ENCODE peak calls at places on chromosomes 11 and 22, in seven cellular contexts. R, I, A, U, N, G and C are unnamed samples.

GRCh38 chr11:2481253-2481652 is 36.4 kb downstream of the KCNQ1 start:
- DNase-seq in N (no peak), U (no peak), A (peak), I (no peak), G (no peak), R (no peak), C (no peak)

GRCh38 chr11:93844568-93844967 is 5.8 kb downstream of the VSTM5 start:
- DNase-seq in U (no peak), A (peak), N (no peak), G (no peak), I (no peak), R (no peak), C (no peak)

GRCh38 chr11:116376547-116376946 is 396.2 kb downstream of the BUD13 start:
- DNase-seq in U (no peak), I (no peak), G (no peak), A (no peak), N (no peak), R (no peak), C (no peak)

GRCh38 chr11:74686792-74687191 is 44.4 kb downstream of the CHRDL2 start:
- DNase-seq in U (no peak), R (no peak), A (no peak), I (no peak), G (no peak), N (no peak), C (no peak)

GRCh38 chr11:81644239-81644840 is 1089.3 kb downstream of the FAM181B start:
- DNase-seq in N (peak), I (no peak), R (peak), A (peak), G (no peak), U (peak), C (no peak)

GRCh38 chr11:61963282-61964057 is 4.0 kb downstream of the FTH1 start:
- DNase-seq in N (peak), U (no peak), A (no peak), I (peak), G (no peak), R (no peak), C (no peak)

GRCh38 chr11:132715041-132715440 is 817.3 kb downstream of the OPCML start:
- DNase-seq in G (no peak), N (no peak), I (no peak), R (no peak), U (no peak), A (no peak), C (no peak)

GRCh38 chr11:49377978-49378377 is 169.6 kb upstream of the FOLH1 start:
- DNase-seq in G (no peak), U (no peak), I (no peak), A (no peak), R (no peak), N (no peak), C (no peak)

GRCh38 chr22:46737105-46737975 is 712 bp downstream of the CERK start:
- DNase-seq in N (no peak), A (no peak), I (no peak), G (peak), U (peak), R (peak), C (peak)

GRCh38 chr22:46004105-46004866 is 27.3 kb upstream of the WNT7B start:
- DNase-seq in N (no peak), I (peak), G (no peak), R (no peak), U (no peak), A (no peak), C (peak)

GRCh38 chr11:67287355-67288197 is 1.5 kb upstream of the ANKRD13D start:
- DNase-seq in N (no peak), R (no peak), U (no peak), G (no peak), A (no peak), I (peak), C (no peak)

GRCh38 chr22:43262990-43263644 is 76.2 kb upstream of the TTLL12 start:
- DNase-seq in R (peak), I (no peak), U (no peak), A (no peak), G (peak), N (no peak), C (peak)

GRCh38 chr11:124740277-124740882 is 638 bp downstream of the NRGN start:
- DNase-seq in N (no peak), G (no peak), A (no peak), U (no peak), R (no peak), I (peak), C (peak)

GRCh38 chr11:2778630-2779498 is 79.1 kb upstream of the KCNQ1OT1 start:
- DNase-seq in G (peak), N (no peak), U (peak), R (no peak), A (no peak), I (peak), C (peak)

GRCh38 chr11:117052196-117053149 is 45.8 kb downstream of the SIK3 start:
- DNase-seq in I (no peak), A (no peak), N (no peak), R (no peak), G (no peak), U (no peak), C (no peak)

GRCh38 chr22:43847376-43848289 is 14.7 kb downstream of the SULT4A1 start:
- DNase-seq in N (no peak), G (no peak), R (no peak), U (no peak), I (no peak), A (no peak), C (no peak)

GRCh38 chr22:46967445-46968358 is 205.3 kb downstream of the TBC1D22A start:
- DNase-seq in G (no peak), R (no peak), I (no peak), A (no peak), U (no peak), N (no peak), C (no peak)

GRCh38 chr11:83162377-83162776 is 5.4 kb downstream of the PCF11 start:
- DNase-seq in G (no peak), I (no peak), A (no peak), U (no peak), R (no peak), N (no peak), C (no peak)

GRCh38 chr22:35318346-35319215 is 18.9 kb downstream of the TOM1 start:
- DNase-seq in N (no peak), G (no peak), A (no peak), R (no peak), I (peak), U (no peak), C (no peak)

GRCh38 chr22:29820941-29821789 is 16.9 kb downstream of the ASCC2 start:
- DNase-seq in N (peak), A (peak), G (peak), I (peak), R (no peak), U (peak), C (no peak)

GRCh38 chr11:114179234-114179941 is 116.8 kb upstream of the NNMT start:
- DNase-seq in R (no peak), A (no peak), I (peak), N (no peak), G (no peak), U (no peak), C (no peak)

GRCh38 chr11:95922099-95922498 is 1.8 kb downstream of the MTMR2 start:
- DNase-seq in N (no peak), G (no peak), U (no peak), A (no peak), R (no peak), I (no peak), C (no peak)

GRCh38 chr22:36333632-36334031 is 54.1 kb downstream of the MYH9 start:
- DNase-seq in A (no peak), N (no peak), G (peak), I (no peak), R (no peak), U (no peak), C (no peak)

GRCh38 chr11:132125855-132126841 is 755.7 kb downstream of the NTM start:
- DNase-seq in U (no peak), N (no peak), I (no peak), G (no peak), A (no peak), R (peak), C (no peak)

GRCh38 chr11:19820100-19820499 is 107.5 kb downstream of the NAV2 start:
- DNase-seq in G (no peak), N (no peak), R (no peak), I (no peak), U (no peak), A (no peak), C (no peak)

GRCh38 chr11:122146475-122146874 is 30.5 kb upstream of the BLID start:
- DNase-seq in U (peak), I (no peak), N (no peak), A (peak), R (no peak), G (no peak), C (no peak)

GRCh38 chr11:115423728-115424459 is 80.3 kb downstream of the CADM1 start:
- DNase-seq in I (no peak), N (no peak), A (no peak), G (no peak), U (no peak), R (no peak), C (no peak)

GRCh38 chr22:31148953-31149627 is 8.8 kb upstream of the PLA2G3 start:
- DNase-seq in G (peak), R (peak), N (no peak), A (no peak), I (peak), U (peak), C (no peak)

GRCh38 chr11:117072517-117073218 is 25.6 kb downstream of the SIK3 start:
- DNase-seq in U (peak), R (no peak), G (peak), A (peak), I (no peak), N (no peak), C (no peak)

GRCh38 chr11:72005347-72006260 is 6.9 kb downstream of the IL18BP start:
- DNase-seq in A (no peak), R (no peak), G (no peak), I (no peak), N (no peak), U (no peak), C (no peak)

GRCh38 chr22:39254789-39255298 is 10.1 kb upstream of the PDGFB start:
- DNase-seq in U (peak), A (no peak), I (peak), R (no peak), N (no peak), G (peak), C (no peak)

GRCh38 chr11:23112987-23113886 is 253.0 kb upstream of the CCDC179 start:
- DNase-seq in N (no peak), U (peak), G (peak), A (no peak), R (peak), I (no peak), C (no peak)

GRCh38 chr11:94117871-94118270 is 10.8 kb upstream of the PANX1 start:
- DNase-seq in A (no peak), G (no peak), U (no peak), N (no peak), R (no peak), I (no peak), C (no peak)

GRCh38 chr11:72475359-72475758 is 41.0 kb upstream of the CLPB start:
- DNase-seq in U (no peak), G (no peak), A (no peak), I (no peak), R (no peak), N (no peak), C (no peak)

GRCh38 chr11:114622858-114623257 is 27.3 kb upstream of the NXPE4 start:
- DNase-seq in G (no peak), A (no peak), U (no peak), N (no peak), R (no peak), I (no peak), C (no peak)

GRCh38 chr11:27373856-27374602 is 11.0 kb upstream of the CCDC34 start:
- DNase-seq in R (no peak), N (no peak), U (no peak), G (no peak), A (no peak), I (no peak), C (no peak)

GRCh38 chr11:954392-955144 is 28.9 kb downstream of the AP2A2 start:
- DNase-seq in R (no peak), N (no peak), I (no peak), A (no peak), G (no peak), U (no peak), C (no peak)

GRCh38 chr11:123052884-123053721 is 8.8 kb downstream of the HSPA8 start:
- DNase-seq in U (no peak), N (no peak), R (no peak), I (no peak), A (no peak), G (no peak), C (no peak)

DNA sequence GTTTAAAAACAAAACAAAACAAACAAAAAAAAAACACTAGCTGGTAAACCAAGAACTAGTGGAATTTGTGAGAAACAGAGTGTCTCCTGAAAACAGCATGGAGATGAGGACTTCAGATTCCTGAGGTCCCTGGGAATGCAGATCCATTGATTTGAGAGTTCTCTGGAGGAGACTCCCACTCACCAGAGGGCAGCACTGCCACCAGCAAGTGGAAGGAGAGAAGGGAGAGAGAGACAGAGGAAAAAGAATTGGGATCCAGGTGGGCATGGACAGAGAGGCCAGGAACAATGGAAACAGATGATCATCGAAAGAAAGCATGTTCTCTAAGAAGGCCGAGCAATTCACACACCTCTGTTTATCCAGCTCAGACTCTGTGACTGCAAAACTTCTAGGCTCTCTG is 31.8 kb downstream of the ETS1 start:
- DNase-seq in I (no peak), N (no peak), R (no peak), A (no peak), G (no peak), U (peak), C (no peak)
- TF ChIP-seq CTCF in I (peak), N (peak), R (no peak), A (peak), G (no peak), U (no peak), C (no peak)

GRCh38 chr11:103862049-103862826 is 174.2 kb upstream of the DDI1 start:
- DNase-seq in U (no peak), N (no peak), A (no peak), I (no peak), R (peak), G (no peak), C (no peak)
- TF ChIP-seq CTCF in U (no peak), N (peak), A (no peak), I (no peak), R (no peak), G (no peak), C (no peak)

GRCh38 chr11:69000831-69001245 is 12.2 kb downstream of the MRGPRF start:
- DNase-seq in A (no peak), U (peak), N (no peak), I (no peak), G (peak), R (no peak), C (no peak)
- TF ChIP-seq CTCF in A (peak), U (peak), N (peak), I (peak), G (peak), R (peak), C (no peak)

GRCh38 chr11:17735823-17736772 is 1.5 kb downstream of the KCNC1 start:
- DNase-seq in I (peak), N (no peak), U (no peak), A (no peak), G (no peak), R (peak), C (no peak)
- TF ChIP-seq CTCF in I (no peak), N (no peak), U (peak), A (no peak), G (no peak), R (peak), C (no peak)

DNA sequence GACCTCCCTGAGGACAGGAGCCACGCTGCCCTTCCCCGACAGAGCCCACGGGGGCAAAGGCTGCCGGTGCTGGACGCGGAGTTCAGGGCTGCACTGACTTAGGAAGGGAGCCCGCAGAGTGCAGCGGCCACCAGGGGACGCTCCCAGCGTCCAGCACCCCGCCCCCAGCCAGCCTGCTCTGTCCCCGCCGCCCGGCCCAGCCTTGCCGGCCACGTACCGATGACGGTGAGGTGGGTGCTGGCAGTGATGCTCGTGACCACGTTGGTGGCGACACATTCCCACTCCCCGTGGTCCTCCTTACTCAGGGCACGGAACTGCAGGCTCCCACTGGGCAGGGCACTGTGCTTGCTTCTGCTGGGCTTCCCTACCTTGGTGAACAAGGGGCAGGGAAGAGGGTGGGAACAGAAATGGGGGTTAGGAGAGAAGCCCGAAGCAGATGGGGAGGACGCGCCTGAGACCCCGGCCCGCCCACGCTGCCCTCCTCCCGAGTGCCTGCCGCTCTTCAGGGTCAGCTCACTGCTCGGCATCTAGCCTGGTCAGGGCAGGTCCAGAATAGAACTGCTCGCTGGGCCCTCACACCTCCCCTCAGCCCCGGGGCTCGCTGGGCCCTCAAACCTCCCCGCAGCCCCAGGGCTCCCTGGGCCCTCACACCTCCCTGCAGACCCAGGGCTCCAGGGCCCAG is 25.9 kb downstream of the IGSF9B start:
- DNase-seq in U (no peak), R (peak), G (no peak), N (no peak), I (no peak), A (no peak), C (no peak)
- TF ChIP-seq CTCF in U (peak), R (peak), G (no peak), N (peak), I (peak), A (no peak), C (no peak)